ENCODE peak calls at places on chromosomes 6 and 20, in six cellular contexts. F is progenitor cell of endocrine pancreas, Q is GM20000, N is CD14-positive monocyte, V is cardiac muscle cell, Y is AG09319. W is an unnamed sample.

GRCh38 chr6:158050107-158050735 is 68.6 kb downstream of the SYNJ2 start:
- DNase-seq in F (no peak), Q (no peak), N (no peak), V (no peak), Y (no peak), W (no peak)

GRCh38 chr6:35678021-35678654 is 10.6 kb downstream of the FKBP5 start:
- DNase-seq in F (no peak), Q (no peak), N (no peak), V (no peak), Y (no peak), W (no peak)

GRCh38 chr6:4973972-4974885 is 29.6 kb downstream of the RPP40 start:
- DNase-seq in F (no peak), Q (no peak), N (no peak), V (peak), Y (peak), W (no peak)

GRCh38 chr6:142374965-142375733 is 73.3 kb downstream of the ADGRG6 start:
- DNase-seq in F (no peak), Q (no peak), N (no peak), V (peak), Y (no peak), W (peak)

GRCh38 chr6:130889423-130889822 is 62.2 kb downstream of the SMLR1 start:
- DNase-seq in F (no peak), Q (no peak), N (no peak), V (no peak), Y (no peak), W (no peak)

GRCh38 chr20:57323034-57323433 is 6.6 kb upstream of the SPO11 start:
- DNase-seq in F (no peak), Q (no peak), N (no peak), V (peak), Y (no peak), W (peak)

GRCh38 chr20:36093025-36093803 is 61.3 kb upstream of the EPB41L1 start:
- DNase-seq in F (no peak), Q (peak), N (no peak), V (peak), Y (no peak), W (peak)

GRCh38 chr20:50309280-50309763 is 118.7 kb downstream of the CEBPB start:
- DNase-seq in F (no peak), Q (no peak), N (no peak), V (no peak), Y (no peak), W (no peak)

GRCh38 chr6:155185544-155185943 is 78.3 kb upstream of the CLDN20 start:
- DNase-seq in F (no peak), Q (no peak), N (no peak), V (no peak), Y (no peak), W (peak)

GRCh38 chr20:57436223-57436545 is 45.0 kb downstream of the RBM38 start:
- DNase-seq in F (no peak), Q (no peak), N (no peak), V (no peak), Y (no peak), W (no peak)

GRCh38 chr6:6508603-6509002 is 79.9 kb upstream of the LY86 start:
- DNase-seq in F (no peak), Q (no peak), N (no peak), V (no peak), Y (no peak), W (no peak)

GRCh38 chr6:6516643-6517042 is 71.9 kb upstream of the LY86 start:
- DNase-seq in F (no peak), Q (no peak), N (no peak), V (no peak), Y (no peak), W (no peak)

GRCh38 chr6:6515691-6516607 is 72.6 kb upstream of the LY86 start:
- DNase-seq in F (no peak), Q (peak), N (no peak), V (no peak), Y (no peak), W (no peak)

GRCh38 chr6:6509304-6509703 is 79.2 kb upstream of the LY86 start:
- DNase-seq in F (no peak), Q (no peak), N (no peak), V (no peak), Y (no peak), W (no peak)

GRCh38 chr6:6512711-6513110 is 75.8 kb upstream of the LY86 start:
- DNase-seq in F (no peak), Q (no peak), N (no peak), V (no peak), Y (no peak), W (no peak)
- TF ChIP-seq CTCF in F (no peak), Q (no peak), N (no peak), V (no peak), Y (no peak), W (no peak)

GRCh38 chr6:115969207-115969929 is 91.3 kb downstream of the FRK start:
- DNase-seq in F (no peak), Q (no peak), N (no peak), V (no peak), Y (no peak), W (peak)

GRCh38 chr6:115971785-115972184 is 88.9 kb downstream of the FRK start:
- DNase-seq in F (no peak), Q (no peak), N (no peak), V (no peak), Y (no peak), W (no peak)

GRCh38 chr6:115972679-115973078 is 88.0 kb downstream of the FRK start:
- DNase-seq in F (no peak), Q (no peak), N (no peak), V (no peak), Y (no peak), W (no peak)

GRCh38 chr6:115969930-115970273 is 90.8 kb downstream of the FRK start:
- DNase-seq in F (no peak), Q (no peak), N (no peak), V (no peak), Y (no peak), W (no peak)
- TF ChIP-seq CTCF in F (no peak), Q (no peak), N (no peak), V (no peak), Y (no peak), W (no peak)

GRCh38 chr6:26520840-26521484 is 17.2 kb upstream of the HMGN4 start:
- DNase-seq in F (peak), Q (peak), N (peak), V (peak), Y (peak), W (peak)

GRCh38 chr6:26519359-26519758 is 18.8 kb upstream of the HMGN4 start:
- DNase-seq in F (no peak), Q (no peak), N (no peak), V (no peak), Y (no peak), W (no peak)

GRCh38 chr6:26520088-26520839 is 17.9 kb upstream of the HMGN4 start:
- DNase-seq in F (peak), Q (no peak), N (no peak), V (no peak), Y (no peak), W (no peak)

GRCh38 chr6:26524722-26525360 is 13.3 kb upstream of the HMGN4 start:
- DNase-seq in F (no peak), Q (no peak), N (no peak), V (no peak), Y (no peak), W (no peak)

GRCh38 chr6:26521485-26522391 is 16.4 kb upstream of the HMGN4 start:
- DNase-seq in F (peak), Q (peak), N (peak), V (peak), Y (peak), W (peak)
- TF ChIP-seq CTCF in F (peak), Q (peak), N (peak), V (peak), Y (peak), W (peak)

DNA sequence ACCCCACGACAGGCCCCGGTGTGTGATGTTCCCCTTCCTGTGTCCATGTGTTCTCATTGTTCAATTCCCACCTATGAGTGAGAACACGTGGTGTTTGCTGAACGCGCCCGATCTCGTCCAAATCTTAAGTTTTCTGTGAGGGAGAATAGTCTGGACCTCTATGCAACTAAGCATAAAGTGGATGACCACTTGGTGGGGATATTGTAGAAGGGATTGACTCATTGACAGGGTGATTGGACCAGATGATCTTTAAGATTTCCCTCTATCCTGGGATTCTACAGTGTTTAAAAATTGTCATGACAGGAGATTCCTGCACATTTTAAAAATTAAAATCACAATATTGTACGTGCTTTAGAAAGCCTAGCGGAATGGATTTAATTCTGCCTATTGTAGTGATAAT is 141.3 kb downstream of the TRMT11 start:
- DNase-seq in F (no peak), Q (no peak), N (no peak), V (no peak), Y (no peak), W (no peak)
- TF ChIP-seq CTCF in F (no peak), Q (no peak), N (no peak), V (no peak), Y (no peak), W (no peak)

DNA sequence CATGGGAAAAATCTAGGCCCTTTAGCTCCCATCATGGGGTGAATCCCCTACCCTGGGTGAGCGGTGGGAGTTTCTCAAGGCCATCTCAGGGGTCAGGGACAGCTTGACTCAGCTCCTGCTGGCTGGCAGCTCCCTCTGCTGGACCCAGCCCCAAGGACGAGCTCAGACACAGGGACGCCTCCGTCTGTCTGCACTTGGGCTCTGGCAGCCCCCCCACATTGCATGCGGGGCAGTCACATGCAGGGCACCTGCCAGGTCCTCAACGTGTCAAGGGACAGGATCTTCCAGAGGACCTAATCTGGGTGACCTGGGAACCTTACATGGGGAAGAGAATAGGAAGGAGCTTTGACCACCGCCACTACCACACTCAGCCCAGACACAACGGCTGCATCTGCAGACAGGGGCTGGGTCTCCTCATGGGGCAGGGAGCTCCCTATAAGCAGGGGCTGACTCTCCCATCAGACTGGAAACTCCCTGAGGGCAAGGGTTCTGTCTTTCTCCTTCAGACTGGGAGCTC is 173.4 kb downstream of the MRPL14 start:
- DNase-seq in F (no peak), Q (no peak), N (peak), V (peak), Y (no peak), W (peak)
- TF ChIP-seq CTCF in F (peak), Q (no peak), N (no peak), V (peak), Y (peak), W (peak)

DNA sequence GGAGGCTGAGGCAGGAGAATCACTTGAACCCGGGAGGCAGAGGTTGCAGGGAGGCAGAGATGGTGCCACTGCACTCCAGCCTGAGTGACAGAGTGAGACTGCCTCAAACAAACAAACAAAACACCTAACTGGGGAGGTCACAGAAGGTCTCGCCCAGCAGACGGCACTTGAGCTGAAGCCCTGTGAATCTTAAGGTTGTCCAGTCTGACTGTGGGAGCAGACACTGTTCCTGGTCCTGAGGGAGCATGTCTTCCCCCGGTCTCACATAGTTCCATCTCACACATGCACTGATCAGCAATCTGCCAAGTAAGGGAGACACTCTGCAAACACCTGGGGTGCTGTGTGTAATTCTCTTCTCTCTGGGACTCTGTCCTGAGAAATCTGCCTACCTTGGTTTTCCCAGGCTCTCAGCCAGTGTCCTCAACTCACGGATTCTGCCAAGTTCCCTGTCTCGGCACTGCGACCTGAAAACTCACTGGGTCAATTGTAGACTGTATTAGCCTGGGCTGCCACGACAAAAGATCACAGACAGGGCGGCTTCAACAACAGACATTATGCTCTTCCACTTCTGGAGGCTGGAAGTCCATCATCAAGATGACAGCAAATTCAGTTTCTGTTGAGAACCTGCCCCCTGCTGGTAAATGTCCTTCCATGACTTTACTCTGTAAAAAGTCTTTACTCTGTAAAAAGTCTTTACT is 94.3 kb downstream of the JPH2 start:
- DNase-seq in F (no peak), Q (no peak), N (no peak), V (peak), Y (peak), W (peak)
- TF ChIP-seq CTCF in F (peak), Q (peak), N (peak), V (peak), Y (peak), W (peak)

DNA sequence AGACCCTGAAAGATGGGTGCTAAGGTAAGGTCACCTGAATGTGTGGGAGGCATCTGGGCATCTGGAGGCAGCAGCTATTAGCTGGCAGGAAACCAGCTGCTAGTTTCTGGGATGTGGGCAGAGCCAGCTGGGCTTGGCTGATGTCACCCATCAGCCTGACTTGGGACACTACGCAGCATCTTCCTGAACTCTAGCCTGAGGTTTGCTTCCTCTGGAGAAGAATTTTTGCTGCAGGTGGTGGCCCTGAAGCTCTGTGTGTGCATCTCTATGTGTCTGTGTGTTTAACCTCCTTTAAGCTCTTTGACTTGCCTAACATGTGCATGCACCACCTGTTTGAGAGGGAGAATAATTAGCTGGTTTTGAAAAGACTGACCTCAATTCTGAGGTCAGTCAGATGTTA is 465.1 kb upstream of the CHD6 start:
- DNase-seq in F (no peak), Q (no peak), N (no peak), V (no peak), Y (no peak), W (no peak)
- TF ChIP-seq CTCF in F (no peak), Q (no peak), N (no peak), V (no peak), Y (no peak), W (no peak)